ENCODE peak calls at places on chromosomes 16 and 17, in four cellular contexts. A, X, Y and C are unnamed samples.

GRCh38 chr16:80794071-80794470 is 10.3 kb downstream of the CDYL2 start:
- DNase-seq in A (no peak), X (no peak), Y (no peak), C (no peak)

GRCh38 chr16:72013888-72014538 is 5.5 kb downstream of the DHODH start:
- DNase-seq in A (no peak), X (no peak), Y (peak; percentile 16), C (no peak)

GRCh38 chr16:52578829-52579193 is 31.9 kb upstream of the TOX3 start:
- DNase-seq in A (no peak), X (no peak), Y (no peak), C (no peak)

GRCh38 chr17:61009619-61010018 is 332.0 kb downstream of the BCAS3 start:
- DNase-seq in A (no peak), X (no peak), Y (no peak), C (no peak)

GRCh38 chr17:41777157-41777578 is 9.3 kb downstream of the JUP start:
- DNase-seq in A (peak; percentile 48), X (peak; percentile 77), Y (peak; percentile 56), C (no peak)

GRCh38 chr16:67668495-67669157 is 2.0 kb downstream of the C16orf86 start:
- DNase-seq in A (no peak), X (no peak), Y (no peak), C (no peak)

GRCh38 chr17:57357392-57357784 is 101.1 kb downstream of the MSI2 start:
- DNase-seq in A (no peak), X (no peak), Y (no peak), C (no peak)

GRCh38 chr16:88323041-88323440 is 59.7 kb upstream of the ZNF469 start:
- DNase-seq in A (no peak), X (no peak), Y (no peak), C (no peak)

GRCh38 chr16:84976644-84977400 is 34.5 kb downstream of the ZDHHC7 start:
- DNase-seq in A (no peak), X (no peak), Y (no peak), C (no peak)

GRCh38 chr16:57607676-57608461 is 20.6 kb upstream of the ADGRG1 start:
- DNase-seq in A (no peak), X (peak; percentile 11), Y (no peak), C (no peak)

GRCh38 chr17:15502315-15503112 is 35.1 kb upstream of the CDRT4 start:
- DNase-seq in A (peak; percentile 70), X (peak; percentile 94), Y (peak; percentile 87), C (peak; percentile 38)

GRCh38 chr16:23595246-23595950 is 718 bp downstream of the NDUFAB1 start:
- DNase-seq in A (no peak), X (no peak), Y (no peak), C (no peak)

GRCh38 chr16:1691956-1692355 is 13.9 kb downstream of the JPT2 start:
- DNase-seq in A (no peak), X (no peak), Y (no peak), C (no peak)

GRCh38 chr17:66976379-66976663 is 11.8 kb downstream of the CACNG4 start:
- DNase-seq in A (no peak), X (no peak), Y (no peak), C (no peak)

GRCh38 chr17:47605006-47605405 is 44.7 kb upstream of the KPNB1 start:
- DNase-seq in A (no peak), X (no peak), Y (no peak), C (no peak)

GRCh38 chr16:4373356-4373908 is 1.8 kb downstream of the VASN start:
- DNase-seq in A (no peak), X (no peak), Y (no peak), C (no peak)

GRCh38 chr17:82239926-82240505 is 11.2 kb downstream of the SLC16A3 start:
- DNase-seq in A (no peak), X (no peak), Y (no peak), C (no peak)

GRCh38 chr17:61487161-61487654 is 35.0 kb downstream of the TBX4 start:
- DNase-seq in A (no peak), X (no peak), Y (no peak), C (no peak)

GRCh38 chr16:15509051-15509592 is 74.7 kb downstream of the BMERB1 start:
- DNase-seq in A (no peak), X (no peak), Y (no peak), C (no peak)